ENCODE peak calls at places on chromosomes 6 and 20, in six cellular contexts. One of them, this sample, is unnamed. For H3K27me3 and H3K36me3, the result is how much of the 10 kb centered on the place peaks cover.

GRCh38 chr20:34549291-34549928 is 9.1 kb upstream of the MAP1LC3A start:
- DNase-seq in psoas muscle: no peak
- DNase-seq in neural progenitor cell: peak
- DNase-seq in heart left ventricle: no peak
- DNase-seq in tibial nerve: no peak
- DNase-seq in pancreas: peak
- DNase-seq in this sample: no peak

GRCh38 chr6:128209771-128210170 is 308.9 kb upstream of the THEMIS start:
- DNase-seq in psoas muscle: no peak
- DNase-seq in neural progenitor cell: no peak
- DNase-seq in heart left ventricle: no peak
- DNase-seq in tibial nerve: no peak
- DNase-seq in pancreas: no peak
- DNase-seq in this sample: peak

GRCh38 chr20:32452776-32453466 is 94.8 kb downstream of the ASXL1 start:
- DNase-seq in psoas muscle: peak
- DNase-seq in neural progenitor cell: no peak
- DNase-seq in heart left ventricle: no peak
- DNase-seq in tibial nerve: no peak
- DNase-seq in pancreas: no peak
- DNase-seq in this sample: peak

GRCh38 chr6:15800821-15801617 is 138.2 kb upstream of the DTNBP1 start:
- DNase-seq in psoas muscle: no peak
- DNase-seq in neural progenitor cell: no peak
- DNase-seq in heart left ventricle: no peak
- DNase-seq in tibial nerve: no peak
- DNase-seq in pancreas: no peak
- DNase-seq in this sample: no peak

GRCh38 chr6:56359201-56359899 is 112.0 kb upstream of the COL21A1 start:
- DNase-seq in psoas muscle: no peak
- DNase-seq in neural progenitor cell: peak
- DNase-seq in heart left ventricle: peak
- DNase-seq in tibial nerve: peak
- DNase-seq in pancreas: peak
- DNase-seq in this sample: no peak

GRCh38 chr6:83868639-83869038 is 9.2 kb downstream of the CYB5R4 start:
- DNase-seq in psoas muscle: no peak
- DNase-seq in neural progenitor cell: no peak
- DNase-seq in heart left ventricle: no peak
- DNase-seq in tibial nerve: no peak
- DNase-seq in pancreas: no peak
- DNase-seq in this sample: no peak

GRCh38 chr6:12371641-12372146 is 81.5 kb downstream of the EDN1 start:
- DNase-seq in psoas muscle: no peak
- DNase-seq in neural progenitor cell: no peak
- DNase-seq in heart left ventricle: no peak
- DNase-seq in tibial nerve: no peak
- DNase-seq in pancreas: peak
- DNase-seq in this sample: no peak

GRCh38 chr6:109034439-109035041 is 60.1 kb downstream of the SESN1 start:
- DNase-seq in psoas muscle: no peak
- DNase-seq in neural progenitor cell: no peak
- DNase-seq in heart left ventricle: no peak
- DNase-seq in tibial nerve: no peak
- DNase-seq in pancreas: no peak
- DNase-seq in this sample: no peak

GRCh38 chr6:142642651-142643050 is 302.3 kb downstream of the HIVEP2 start:
- DNase-seq in psoas muscle: no peak
- DNase-seq in neural progenitor cell: no peak
- DNase-seq in heart left ventricle: no peak
- DNase-seq in tibial nerve: no peak
- DNase-seq in pancreas: no peak
- DNase-seq in this sample: no peak

GRCh38 chr6:26088344-26088743 is 1.1 kb downstream of the HFE start:
- DNase-seq in psoas muscle: no peak
- DNase-seq in neural progenitor cell: no peak
- DNase-seq in heart left ventricle: peak
- DNase-seq in tibial nerve: peak
- DNase-seq in pancreas: no peak
- DNase-seq in this sample: no peak

GRCh38 chr6:142605922-142606321 is 304.1 kb downstream of the ADGRG6 start:
- DNase-seq in psoas muscle: no peak
- DNase-seq in neural progenitor cell: no peak
- DNase-seq in heart left ventricle: no peak
- DNase-seq in tibial nerve: no peak
- DNase-seq in pancreas: no peak
- DNase-seq in this sample: no peak

GRCh38 chr6:53581161-53581560 is 36.3 kb upstream of the GCLC start:
- DNase-seq in psoas muscle: no peak
- DNase-seq in neural progenitor cell: no peak
- DNase-seq in heart left ventricle: no peak
- DNase-seq in tibial nerve: no peak
- DNase-seq in pancreas: no peak
- DNase-seq in this sample: no peak

GRCh38 chr20:14477125-14477524 is 139.7 kb upstream of the FLRT3 start:
- DNase-seq in psoas muscle: no peak
- DNase-seq in neural progenitor cell: no peak
- DNase-seq in heart left ventricle: no peak
- DNase-seq in tibial nerve: no peak
- DNase-seq in pancreas: no peak
- DNase-seq in this sample: no peak

GRCh38 chr6:97399208-97399607 is 116.2 kb upstream of the MMS22L start:
- DNase-seq in psoas muscle: no peak
- DNase-seq in neural progenitor cell: no peak
- DNase-seq in heart left ventricle: no peak
- DNase-seq in tibial nerve: no peak
- DNase-seq in pancreas: no peak
- DNase-seq in this sample: no peak

GRCh38 chr20:4325548-4326187 is 310.3 kb upstream of the RNF24 start:
- DNase-seq in psoas muscle: no peak
- DNase-seq in neural progenitor cell: no peak
- DNase-seq in heart left ventricle: peak
- DNase-seq in tibial nerve: no peak
- DNase-seq in pancreas: no peak
- DNase-seq in this sample: no peak

GRCh38 chr6:144898052-144898689 is 613.0 kb downstream of the UTRN start:
- DNase-seq in psoas muscle: no peak
- DNase-seq in neural progenitor cell: no peak
- DNase-seq in heart left ventricle: no peak
- DNase-seq in tibial nerve: no peak
- DNase-seq in pancreas: no peak
- DNase-seq in this sample: no peak

GRCh38 chr6:155154158-155154830 is 109.5 kb upstream of the CLDN20 start:
- DNase-seq in psoas muscle: no peak
- DNase-seq in neural progenitor cell: no peak
- DNase-seq in heart left ventricle: no peak
- DNase-seq in tibial nerve: no peak
- DNase-seq in pancreas: no peak
- DNase-seq in this sample: no peak

GRCh38 chr6:159074120-159074684 is 29.4 kb upstream of the TAGAP start:
- DNase-seq in psoas muscle: no peak
- DNase-seq in neural progenitor cell: peak
- DNase-seq in heart left ventricle: no peak
- DNase-seq in tibial nerve: peak
- DNase-seq in pancreas: no peak
- DNase-seq in this sample: no peak

GRCh38 chr6:95866732-95867131 is 149.0 kb upstream of the FUT9 start:
- DNase-seq in psoas muscle: no peak
- DNase-seq in neural progenitor cell: peak
- DNase-seq in heart left ventricle: no peak
- DNase-seq in tibial nerve: no peak
- DNase-seq in pancreas: peak
- DNase-seq in this sample: no peak

GRCh38 chr6:63802606-63803206 is 167.1 kb downstream of the PHF3 start:
- DNase-seq in psoas muscle: no peak
- DNase-seq in neural progenitor cell: no peak
- DNase-seq in heart left ventricle: no peak
- DNase-seq in tibial nerve: no peak
- DNase-seq in pancreas: no peak
- DNase-seq in this sample: no peak

GRCh38 chr6:166955865-166956443 is 396 bp downstream of the RNASET2 start:
- DNase-seq in psoas muscle: peak
- DNase-seq in neural progenitor cell: peak
- DNase-seq in heart left ventricle: no peak
- DNase-seq in tibial nerve: no peak
- DNase-seq in pancreas: peak
- DNase-seq in this sample: no peak

GRCh38 chr6:166954118-166954713 is 2.1 kb downstream of the RNASET2 start:
- DNase-seq in psoas muscle: no peak
- DNase-seq in neural progenitor cell: no peak
- DNase-seq in heart left ventricle: no peak
- DNase-seq in tibial nerve: no peak
- DNase-seq in pancreas: no peak
- DNase-seq in this sample: no peak

GRCh38 chr6:166956444-166957086 is at the start of gene RNASET2:
- DNase-seq in psoas muscle: peak
- DNase-seq in neural progenitor cell: peak
- DNase-seq in heart left ventricle: peak
- DNase-seq in tibial nerve: peak
- DNase-seq in pancreas: peak
- DNase-seq in this sample: peak

GRCh38 chr6:166957087-166957804 is 896 bp upstream of the RNASET2 start:
- DNase-seq in psoas muscle: peak
- DNase-seq in neural progenitor cell: peak
- DNase-seq in heart left ventricle: peak
- DNase-seq in tibial nerve: peak
- DNase-seq in pancreas: peak
- DNase-seq in this sample: no peak

GRCh38 chr6:166955121-166955864 is 1.1 kb downstream of the RNASET2 start:
- DNase-seq in psoas muscle: peak
- DNase-seq in neural progenitor cell: peak
- DNase-seq in heart left ventricle: peak
- DNase-seq in tibial nerve: peak
- DNase-seq in pancreas: no peak
- DNase-seq in this sample: no peak
- H3K27ac ChIP-seq in psoas muscle: no peak
- H3K27ac ChIP-seq in neural progenitor cell: no peak
- H3K27ac ChIP-seq in heart left ventricle: peak
- H3K27ac ChIP-seq in tibial nerve: no peak
- H3K27ac ChIP-seq in pancreas: peak
- H3K27ac ChIP-seq in this sample: no peak

DNA sequence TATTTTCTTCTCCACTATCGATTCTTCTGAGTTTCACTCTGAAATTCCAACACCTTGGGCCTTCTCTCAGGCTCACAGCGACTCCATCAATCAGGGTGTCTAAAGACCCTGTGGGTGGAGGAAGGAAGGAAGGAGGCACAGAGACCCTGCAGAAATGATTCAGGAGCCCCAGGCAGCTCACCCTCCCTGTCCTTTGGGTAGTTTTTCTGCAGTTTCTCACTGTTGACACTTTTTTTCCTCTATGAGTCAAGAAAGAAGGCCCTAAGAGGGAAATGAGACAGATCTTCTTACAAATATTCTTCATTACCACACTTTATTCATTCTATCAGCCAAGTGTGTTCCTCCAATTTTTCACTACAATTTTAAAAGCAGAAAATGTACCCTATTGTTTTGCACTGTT is 34.2 kb upstream of the TBXT start:
- DNase-seq in psoas muscle: no peak
- DNase-seq in neural progenitor cell: no peak
- DNase-seq in heart left ventricle: no peak
- DNase-seq in tibial nerve: no peak
- DNase-seq in pancreas: no peak
- DNase-seq in this sample: no peak
- H3K27me3 ChIP-seq in psoas muscle: under half
- H3K27me3 ChIP-seq in neural progenitor cell: half or more
- H3K27me3 ChIP-seq in heart left ventricle: under half
- H3K27me3 ChIP-seq in tibial nerve: under half
- H3K27me3 ChIP-seq in pancreas: under half
- H3K27me3 ChIP-seq in this sample: under half

DNA sequence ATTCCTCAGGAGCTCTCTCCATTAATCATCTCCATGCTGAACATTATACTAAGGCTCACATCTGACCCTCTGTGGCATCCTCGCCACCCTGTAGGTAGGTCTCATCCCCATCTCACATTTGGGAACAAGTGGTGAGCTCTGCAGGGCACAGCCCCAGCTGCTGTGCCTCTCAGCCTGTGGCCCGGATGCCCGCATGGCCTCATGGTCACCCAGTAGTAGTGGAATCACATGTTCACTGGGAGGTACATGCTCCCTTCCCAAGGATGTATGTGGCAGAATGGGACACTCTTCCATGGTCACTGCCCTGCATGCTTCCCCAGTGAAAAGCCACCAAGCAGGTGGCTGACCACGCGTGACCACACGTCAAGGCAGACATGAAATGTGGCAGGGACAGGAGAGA is 26.3 kb upstream of the APMAP start:
- DNase-seq in psoas muscle: no peak
- DNase-seq in neural progenitor cell: no peak
- DNase-seq in heart left ventricle: peak
- DNase-seq in tibial nerve: no peak
- DNase-seq in pancreas: peak
- DNase-seq in this sample: peak
- H3K36me3 ChIP-seq in psoas muscle: half or more
- H3K36me3 ChIP-seq in neural progenitor cell: under half
- H3K36me3 ChIP-seq in heart left ventricle: under half
- H3K36me3 ChIP-seq in tibial nerve: under half
- H3K36me3 ChIP-seq in pancreas: under half
- H3K36me3 ChIP-seq in this sample: under half

GRCh38 chr20:63859166-63859699 is 2.1 kb upstream of the ABHD16B start:
- DNase-seq in psoas muscle: no peak
- DNase-seq in neural progenitor cell: no peak
- DNase-seq in heart left ventricle: no peak
- DNase-seq in tibial nerve: no peak
- DNase-seq in pancreas: no peak
- DNase-seq in this sample: peak
- H3K27ac ChIP-seq in psoas muscle: peak
- H3K27ac ChIP-seq in neural progenitor cell: peak
- H3K27ac ChIP-seq in heart left ventricle: peak
- H3K27ac ChIP-seq in tibial nerve: no peak
- H3K27ac ChIP-seq in pancreas: no peak
- H3K27ac ChIP-seq in this sample: no peak